ENCODE peak calls at places on chromosomes 3 and 15, in six cellular contexts. Z, I, H, M, D and K are unnamed samples. For H3K4me1, the result is how much of the 10 kb centered on the place peaks cover.

GRCh38 chr3:29057326-29057725 is 223.5 kb upstream of the RBMS3 start:
- DNase-seq in Z (peak), I (no peak), H (no peak), M (peak), D (no peak), K (no peak)

GRCh38 chr3:72245183-72245811 is 460.3 kb upstream of the PROK2 start:
- DNase-seq in Z (peak), I (no peak), H (peak), M (no peak), D (no peak), K (no peak)

GRCh38 chr3:56673781-56674457 is 9.1 kb downstream of the TASOR start:
- DNase-seq in Z (no peak), I (no peak), H (no peak), M (no peak), D (no peak), K (no peak)

GRCh38 chr3:147407107-147407494 is 758 bp upstream of the ZIC4 start:
- DNase-seq in Z (no peak), I (no peak), H (no peak), M (no peak), D (no peak), K (no peak)

GRCh38 chr15:94100814-94101213 is 130.5 kb upstream of the MCTP2 start:
- DNase-seq in Z (peak), I (no peak), H (no peak), M (no peak), D (no peak), K (no peak)

GRCh38 chr15:77018796-77019475 is 24.0 kb downstream of the PSTPIP1 start:
- DNase-seq in Z (no peak), I (no peak), H (no peak), M (no peak), D (no peak), K (no peak)

GRCh38 chr15:62153228-62153627 is 11.9 kb downstream of the C2CD4B start:
- DNase-seq in Z (peak), I (no peak), H (no peak), M (no peak), D (no peak), K (no peak)

GRCh38 chr3:27366062-27366591 is 3.1 kb downstream of the NEK10 start:
- DNase-seq in Z (no peak), I (no peak), H (no peak), M (no peak), D (no peak), K (no peak)

GRCh38 chr3:195704433-195704999 is 16.3 kb upstream of the MUC20 start:
- DNase-seq in Z (no peak), I (no peak), H (no peak), M (no peak), D (no peak), K (no peak)

GRCh38 chr15:59398220-59398619 is 25.5 kb upstream of the MYO1E start:
- DNase-seq in Z (no peak), I (no peak), H (no peak), M (no peak), D (no peak), K (no peak)

GRCh38 chr3:115470254-115470653 is 153.1 kb upstream of the GAP43 start:
- DNase-seq in Z (no peak), I (no peak), H (no peak), M (no peak), D (no peak), K (no peak)

GRCh38 chr3:134794950-134795775 is at the start of gene EPHB1:
- DNase-seq in Z (peak), I (peak), H (peak), M (peak), D (peak), K (peak)

GRCh38 chr3:96361241-96361640 is 453.2 kb upstream of the EPHA6 start:
- DNase-seq in Z (no peak), I (no peak), H (no peak), M (no peak), D (no peak), K (no peak)

GRCh38 chr3:147906275-147906674 is 497.1 kb downstream of the ZIC1 start:
- DNase-seq in Z (peak), I (no peak), H (no peak), M (peak), D (no peak), K (no peak)

GRCh38 chr3:16719426-16719825 is 114.2 kb upstream of the DAZL start:
- DNase-seq in Z (no peak), I (no peak), H (no peak), M (no peak), D (no peak), K (no peak)

GRCh38 chr15:79874242-79874641 is 22.6 kb downstream of the MTHFS start:
- DNase-seq in Z (no peak), I (no peak), H (no peak), M (peak), D (no peak), K (no peak)

GRCh38 chr15:73900129-73900712 is 26.0 kb upstream of the LOXL1 start:
- DNase-seq in Z (peak), I (no peak), H (no peak), M (peak), D (no peak), K (no peak)

GRCh38 chr3:66744986-66745385 is 244.2 kb upstream of the LRIG1 start:
- DNase-seq in Z (no peak), I (no peak), H (no peak), M (peak), D (no peak), K (no peak)

GRCh38 chr3:143443851-143444331 is 324.3 kb downstream of the CHST2 start:
- DNase-seq in Z (peak), I (no peak), H (peak), M (peak), D (no peak), K (peak)

GRCh38 chr3:4721511-4721911 is 228.4 kb downstream of the ITPR1 start:
- DNase-seq in Z (peak), I (no peak), H (no peak), M (peak), D (no peak), K (no peak)

DNA sequence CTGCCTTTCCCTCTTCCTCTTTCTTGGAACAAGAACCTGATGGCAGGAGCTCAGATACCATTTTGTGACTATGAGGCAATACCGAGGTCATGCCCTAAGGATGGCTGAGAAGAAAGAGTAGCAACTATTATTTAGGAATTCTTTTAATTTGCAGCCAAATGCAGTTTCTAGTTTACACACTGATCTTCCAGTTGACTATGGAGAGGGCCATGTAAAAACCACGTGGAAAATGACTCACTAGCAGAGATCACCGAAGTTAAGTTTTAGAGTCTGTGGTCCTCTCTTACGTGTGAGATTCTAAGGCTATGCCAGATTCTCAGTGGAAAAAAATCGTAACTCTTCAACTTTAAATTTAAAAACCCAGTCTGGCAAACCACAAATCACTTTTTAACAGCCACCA is 7.8 kb downstream of the BNC1 start:
- DNase-seq in Z (peak), I (no peak), H (no peak), M (peak), D (no peak), K (no peak)
- H3K27ac ChIP-seq in Z (no peak), I (no peak), H (no peak), M (no peak), D (no peak), K (no peak)

GRCh38 chr15:88400069-88400468 is 67.1 kb downstream of the MRPL46 start:
- DNase-seq in Z (no peak), I (no peak), H (no peak), M (no peak), D (no peak), K (no peak)
- H3K4me1 ChIP-seq in Z (under half), I (under half), H (under half), M (under half), D (under half), K (under half)

DNA sequence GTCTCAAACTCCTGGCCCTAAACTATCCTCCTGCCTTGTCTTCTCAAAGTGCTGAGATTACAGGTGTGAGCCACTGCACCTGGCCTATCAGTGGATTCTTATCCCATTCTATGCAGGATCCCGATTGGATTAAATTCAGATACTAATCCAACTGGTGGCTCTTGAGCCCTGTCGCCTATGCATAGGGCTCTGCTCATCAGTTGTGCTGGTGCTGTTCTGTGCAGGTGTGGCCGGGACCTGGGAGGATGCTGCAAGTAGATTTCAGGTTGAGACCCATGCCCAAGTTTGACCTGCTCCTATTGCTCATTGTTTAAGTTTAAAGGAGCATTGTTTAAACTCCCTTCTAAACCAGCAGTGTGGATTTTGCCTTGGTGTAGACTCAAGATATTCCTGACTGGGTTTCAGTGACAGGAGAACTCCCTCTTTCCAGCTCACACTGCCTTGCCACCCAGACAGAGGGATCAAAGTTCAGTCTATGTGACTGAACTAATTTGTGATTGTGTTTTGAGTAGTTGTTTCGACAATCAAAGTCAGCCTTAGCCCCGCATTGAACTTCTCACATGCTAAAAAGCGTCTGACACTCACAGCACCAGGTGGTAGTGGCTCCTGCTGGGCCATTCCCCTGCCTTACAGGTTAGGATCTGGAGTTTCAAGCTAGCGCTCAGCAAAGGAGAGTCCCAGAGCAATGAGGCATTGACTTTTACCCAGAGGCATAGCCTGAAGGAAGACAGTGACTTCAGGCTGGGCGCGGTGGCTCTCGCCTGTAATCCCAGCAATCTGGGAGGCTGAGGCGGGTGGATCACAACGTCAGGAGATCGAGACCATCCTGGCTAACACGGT is 45.0 kb upstream of the PIK3CB start:
- DNase-seq in Z (no peak), I (no peak), H (no peak), M (no peak), D (no peak), K (no peak)
- H3K27ac ChIP-seq in Z (no peak), I (no peak), H (no peak), M (no peak), D (no peak), K (no peak)

DNA sequence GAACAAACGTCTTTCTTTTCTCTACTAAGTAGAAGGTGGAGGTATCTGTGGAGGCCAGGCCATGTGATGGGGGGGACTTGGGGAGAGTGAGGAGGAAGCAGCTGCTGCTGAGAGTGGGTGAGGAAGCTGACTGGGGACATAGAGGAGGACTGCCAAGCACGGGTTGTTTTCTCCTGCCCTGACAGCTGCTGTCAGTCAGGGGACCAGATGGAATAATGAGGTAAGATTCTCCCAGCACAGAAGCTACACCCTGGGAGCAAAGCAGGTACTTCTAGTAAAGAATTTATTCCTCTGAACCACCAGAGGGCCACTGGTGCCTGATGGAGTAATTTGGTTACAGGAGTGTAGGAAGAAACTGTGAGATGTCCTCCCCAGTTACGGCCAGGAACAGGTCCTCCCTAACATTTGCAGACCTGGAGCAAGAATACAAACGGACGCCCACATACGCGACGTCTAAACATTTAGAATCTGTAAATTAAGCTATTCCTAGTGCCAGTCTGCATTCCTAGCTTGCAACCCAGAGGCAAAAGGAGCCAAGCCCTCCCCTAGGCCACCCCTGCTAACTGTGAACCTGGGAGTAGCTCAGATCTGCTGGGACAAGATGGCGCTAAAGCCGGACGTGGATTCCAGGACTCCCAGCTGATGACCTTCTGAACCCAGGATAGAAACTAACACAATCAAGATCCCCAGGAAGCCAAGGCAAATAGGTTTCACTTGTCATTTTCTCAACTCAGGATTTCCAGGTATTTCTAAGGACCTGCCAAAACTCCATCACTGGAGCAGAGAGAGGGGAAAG is 14.8 kb downstream of the CRYGS start:
- DNase-seq in Z (no peak), I (no peak), H (no peak), M (no peak), D (no peak), K (no peak)
- H3K4me1 ChIP-seq in Z (under half), I (under half), H (under half), M (under half), D (under half), K (under half)